ENCODE peak calls at places on chromosomes 4 and X, in eight cellular contexts. A is mammary epithelial cell, M is neural progenitor cell, B is PC-9, L is fibroblast of lung, I is PC-3, C is hepatocyte, E is endothelial cell of umbilical vein. G is an unnamed sample. For H3K36me3, the result is how much of the 10 kb centered on the place peaks cover.

GRCh38 chr4:105909699-105910340 is 14.5 kb downstream of the NPNT start:
- DNase-seq in A (peak), M (no peak), B (peak), L (peak), I (peak), C (peak), E (no peak), G (no peak)

GRCh38 chrX:13357925-13358324 is 38.1 kb upstream of the ATXN3L start:
- DNase-seq in A (peak), M (peak), B (no peak), L (no peak), I (no peak), C (peak), E (peak), G (no peak)

GRCh38 chrX:71579136-71579989 is 1.1 kb downstream of the GCNA start:
- DNase-seq in A (no peak), M (no peak), B (no peak), L (no peak), I (no peak), C (no peak), E (no peak), G (no peak)

GRCh38 chr4:185201983-185202962 is 1.5 kb downstream of the CFAP97 start:
- DNase-seq in A (no peak), M (peak), B (peak), L (peak), I (no peak), C (no peak), E (peak), G (peak)

GRCh38 chrX:132592880-132593279 is 104.0 kb upstream of the MBNL3 start:
- DNase-seq in A (no peak), M (peak), B (no peak), L (peak), I (no peak), C (peak), E (peak), G (no peak)

GRCh38 chr4:176753049-176753448 is 39.7 kb downstream of the VEGFC start:
- DNase-seq in A (peak), M (peak), B (no peak), L (peak), I (peak), C (no peak), E (peak), G (peak)

GRCh38 chrX:150902434-150903109 is 4.1 kb upstream of the CD99L2 start:
- DNase-seq in A (no peak), M (peak), B (no peak), L (no peak), I (no peak), C (no peak), E (no peak), G (no peak)

GRCh38 chr4:171714791-171715454 is 98.3 kb upstream of the GALNTL6 start:
- DNase-seq in A (no peak), M (no peak), B (no peak), L (no peak), I (no peak), C (no peak), E (no peak), G (no peak)

GRCh38 chrX:10178866-10179463 is 22.2 kb downstream of the CLCN4 start:
- DNase-seq in A (no peak), M (no peak), B (no peak), L (no peak), I (no peak), C (no peak), E (no peak), G (no peak)

GRCh38 chr4:2259036-2259540 is 2.8 kb downstream of the MXD4 start:
- DNase-seq in A (no peak), M (no peak), B (no peak), L (no peak), I (no peak), C (no peak), E (no peak), G (no peak)

GRCh38 chr4:159551268-159551667 is 448.4 kb downstream of the RAPGEF2 start:
- DNase-seq in A (peak), M (no peak), B (no peak), L (no peak), I (no peak), C (no peak), E (no peak), G (peak)

GRCh38 chrX:109384569-109385174 is 97.2 kb downstream of the GUCY2F start:
- DNase-seq in A (no peak), M (peak), B (no peak), L (peak), I (peak), C (peak), E (peak), G (no peak)

GRCh38 chr4:114077610-114078009 is 98.2 kb upstream of the ARSJ start:
- DNase-seq in A (peak), M (no peak), B (no peak), L (peak), I (peak), C (no peak), E (peak), G (peak)

GRCh38 chrX:47452112-47452511 is 30.9 kb downstream of the ZNF41 start:
- DNase-seq in A (no peak), M (no peak), B (no peak), L (no peak), I (peak), C (no peak), E (no peak), G (no peak)

GRCh38 chr4:142534994-142535393 is 311.1 kb downstream of the INPP4B start:
- DNase-seq in A (peak), M (no peak), B (peak), L (no peak), I (peak), C (no peak), E (no peak), G (no peak)

GRCh38 chrX:124557976-124558375 is 211.6 kb downstream of the SH2D1A start:
- DNase-seq in A (no peak), M (no peak), B (no peak), L (no peak), I (no peak), C (no peak), E (no peak), G (no peak)

GRCh38 chr4:37674446-37674845 is 11.7 kb downstream of the RELL1 start:
- DNase-seq in A (no peak), M (no peak), B (no peak), L (no peak), I (no peak), C (no peak), E (peak), G (no peak)

GRCh38 chr4:15469402-15470148 is at the start of gene CC2D2A:
- DNase-seq in A (peak), M (peak), B (peak), L (peak), I (peak), C (peak), E (peak), G (peak)

GRCh38 chr4:8070751-8071718 is 87.6 kb downstream of the ABLIM2 start:
- DNase-seq in A (no peak), M (peak), B (no peak), L (no peak), I (no peak), C (no peak), E (no peak), G (no peak)

GRCh38 chr4:74114234-74114633 is 15.2 kb upstream of the CXCL2 start:
- DNase-seq in A (peak), M (no peak), B (peak), L (peak), I (peak), C (no peak), E (peak), G (peak)

GRCh38 chrX:1743105-1743504 is 128.2 kb downstream of the ASMT start:
- DNase-seq in A (no peak), M (no peak), B (no peak), L (no peak), I (no peak), C (no peak), E (no peak), G (no peak)

GRCh38 chr4:121736735-121737351 is 28.1 kb downstream of the SMIM43 start:
- DNase-seq in A (peak), M (peak), B (peak), L (peak), I (peak), C (peak), E (peak), G (peak)

GRCh38 chr4:183932576-183932975 is 27.5 kb downstream of the STOX2 start:
- DNase-seq in A (no peak), M (no peak), B (no peak), L (no peak), I (no peak), C (no peak), E (no peak), G (no peak)

GRCh38 chr4:183940807-183941310 is 35.8 kb downstream of the STOX2 start:
- DNase-seq in A (no peak), M (no peak), B (no peak), L (no peak), I (no peak), C (no peak), E (no peak), G (peak)

GRCh38 chr4:183936574-183937335 is 31.6 kb downstream of the STOX2 start:
- DNase-seq in A (peak), M (no peak), B (peak), L (no peak), I (no peak), C (no peak), E (no peak), G (no peak)

GRCh38 chr4:183936047-183936446 is 30.9 kb downstream of the STOX2 start:
- DNase-seq in A (no peak), M (peak), B (no peak), L (no peak), I (no peak), C (no peak), E (no peak), G (no peak)

DNA sequence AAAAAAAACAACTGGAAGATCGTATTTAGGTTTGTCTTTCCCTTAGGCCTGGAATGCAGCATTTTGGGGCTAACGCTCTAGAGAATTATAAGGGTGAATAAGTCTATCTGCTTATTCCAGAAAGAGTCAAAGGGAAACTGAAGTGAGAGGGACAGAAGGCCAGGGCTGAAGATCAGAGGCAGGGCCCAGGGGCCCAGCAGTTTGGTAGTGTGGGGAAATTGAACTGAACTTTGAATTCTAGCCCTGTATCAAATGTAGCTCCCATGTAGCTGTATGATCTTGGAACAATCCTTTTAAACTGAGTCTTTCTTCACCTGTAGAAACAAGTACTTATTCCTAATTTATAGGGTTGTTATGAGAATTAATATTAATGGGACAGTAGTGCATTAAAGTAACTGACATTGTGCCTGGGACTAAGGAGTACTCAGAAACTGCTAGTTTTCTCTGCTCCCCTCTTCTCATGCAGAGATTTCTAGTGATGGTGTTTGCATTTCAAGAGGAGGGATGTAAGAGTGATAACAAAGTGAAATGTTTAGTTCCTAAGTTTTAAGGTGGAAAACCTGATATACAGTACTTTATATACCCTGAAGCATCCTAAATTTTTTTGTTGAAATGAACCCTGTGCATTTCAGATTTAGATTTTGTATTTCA is 30.4 kb downstream of the STOX2 start:
- DNase-seq in A (no peak), M (no peak), B (no peak), L (no peak), I (no peak), C (no peak), E (no peak), G (no peak)
- TF ChIP-seq EZH2 in A (no peak), M (no peak), B (no peak), L (no peak), I (no peak), C (no peak), E (no peak), G (no peak)

GRCh38 chr4:84672177-84672576 is 89.2 kb downstream of the CDS1 start:
- DNase-seq in A (no peak), M (no peak), B (no peak), L (no peak), I (no peak), C (no peak), E (no peak), G (no peak)
- H3K36me3 ChIP-seq in A (under half), M (under half), B (under half), L (under half), I (under half), C (under half), E (under half), G (under half)

GRCh38 chr4:90246841-90247240 is 119.6 kb downstream of the CCSER1 start:
- DNase-seq in A (peak), M (no peak), B (no peak), L (no peak), I (peak), C (no peak), E (no peak), G (no peak)
- TF ChIP-seq CTCF in A (no peak), M (no peak), B (no peak), L (no peak), I (no peak), C (no peak), E (no peak), G (no peak)

DNA sequence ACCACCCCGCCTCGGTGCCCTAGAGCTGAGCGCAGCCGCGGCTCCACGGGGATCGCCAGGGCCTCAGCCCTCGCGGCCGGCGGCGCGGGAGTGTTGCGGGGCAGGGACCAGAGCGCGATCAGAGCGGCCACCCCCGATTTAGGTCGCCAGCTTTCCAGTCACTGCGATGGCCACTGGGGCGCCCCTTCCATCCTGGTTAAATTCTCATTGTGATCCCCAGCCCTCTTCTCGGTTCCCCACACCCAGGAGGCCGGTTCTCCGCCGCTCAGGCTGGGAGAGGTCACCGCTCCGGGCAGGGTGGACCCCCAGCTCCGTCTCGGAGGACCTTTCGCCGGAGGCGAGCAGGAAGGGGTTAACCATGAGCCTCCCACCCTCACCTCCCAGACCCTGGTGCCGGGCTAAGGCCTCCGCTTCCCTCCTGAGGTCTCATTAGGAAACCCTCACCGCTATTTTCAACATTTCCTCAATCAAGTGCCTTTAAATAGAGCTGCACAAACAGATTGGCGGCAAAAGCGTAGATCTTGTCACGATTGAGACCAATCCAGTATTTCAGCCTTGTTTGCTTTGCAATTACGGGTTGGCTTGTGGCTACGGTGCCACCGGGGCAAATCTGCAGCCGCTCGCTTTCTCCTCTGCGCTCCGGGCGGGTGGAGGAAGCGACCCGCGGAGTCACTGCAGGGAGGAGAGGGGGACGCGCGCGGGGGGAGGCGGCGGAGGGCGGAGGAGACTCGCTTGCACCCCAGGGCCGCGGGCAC is 8.3 kb upstream of the HAND2 start:
- DNase-seq in A (no peak), M (peak), B (no peak), L (no peak), I (no peak), C (no peak), E (no peak), G (no peak)
- TF ChIP-seq EZH2 in A (no peak), M (peak), B (no peak), L (peak), I (no peak), C (peak), E (peak), G (peak)

GRCh38 chr4:3510481-3510880 is 21.7 kb downstream of the LRPAP1 start:
- DNase-seq in A (no peak), M (no peak), B (no peak), L (no peak), I (no peak), C (no peak), E (no peak), G (no peak)
- H3K36me3 ChIP-seq in A (under half), M (under half), B (under half), L (under half), I (under half), C (under half), E (under half), G (under half)

GRCh38 chr4:98055800-98056501 is 87.3 kb downstream of the STPG2 start:
- DNase-seq in A (peak), M (no peak), B (no peak), L (no peak), I (no peak), C (no peak), E (no peak), G (no peak)
- TF ChIP-seq CTCF in A (no peak), M (no peak), B (no peak), L (no peak), I (no peak), C (no peak), E (no peak), G (no peak)

GRCh38 chr4:56655627-56656345 is 25.3 kb downstream of the HOPX start:
- DNase-seq in A (no peak), M (peak), B (no peak), L (no peak), I (no peak), C (peak), E (peak), G (no peak)

GRCh38 chr4:56653461-56654237 is 27.4 kb downstream of the HOPX start:
- DNase-seq in A (no peak), M (no peak), B (no peak), L (no peak), I (peak), C (no peak), E (peak), G (no peak)

GRCh38 chr4:56656346-56656643 is 24.8 kb downstream of the HOPX start:
- DNase-seq in A (no peak), M (peak), B (no peak), L (peak), I (no peak), C (peak), E (peak), G (no peak)

GRCh38 chr4:56654238-56654632 is 26.9 kb downstream of the HOPX start:
- DNase-seq in A (no peak), M (no peak), B (no peak), L (no peak), I (peak), C (no peak), E (no peak), G (peak)

DNA sequence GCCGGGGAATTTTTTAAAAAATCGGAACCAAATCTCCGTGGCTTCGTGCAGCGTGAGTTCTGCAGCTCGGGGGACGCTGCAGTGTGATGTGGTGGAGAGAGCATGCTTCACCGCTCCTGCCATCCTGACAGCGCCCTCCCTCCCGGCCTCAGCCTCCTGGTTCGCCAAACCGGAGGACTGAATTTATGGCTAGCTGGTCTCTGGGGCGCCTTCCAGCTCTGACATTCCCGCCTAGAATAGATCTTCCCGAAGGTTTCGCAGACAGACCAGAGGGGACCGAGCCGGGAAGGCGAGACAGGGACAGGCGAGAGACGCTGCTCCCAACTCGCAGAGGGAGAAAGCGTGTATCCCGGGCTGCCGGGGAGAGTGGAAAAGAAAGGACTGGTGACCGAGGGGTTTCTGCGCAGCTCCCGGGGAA is 25.9 kb downstream of the HOPX start:
- DNase-seq in A (no peak), M (peak), B (no peak), L (peak), I (peak), C (peak), E (no peak), G (peak)
- TF ChIP-seq EZH2 in A (peak), M (no peak), B (no peak), L (no peak), I (no peak), C (peak), E (no peak), G (no peak)

GRCh38 chr4:84737656-84738055 is 154.7 kb downstream of the CDS1 start:
- DNase-seq in A (no peak), M (no peak), B (no peak), L (no peak), I (no peak), C (no peak), E (no peak), G (no peak)

GRCh38 chr4:84738622-84739021 is 155.7 kb downstream of the CDS1 start:
- DNase-seq in A (no peak), M (no peak), B (no peak), L (no peak), I (no peak), C (no peak), E (no peak), G (no peak)

DNA sequence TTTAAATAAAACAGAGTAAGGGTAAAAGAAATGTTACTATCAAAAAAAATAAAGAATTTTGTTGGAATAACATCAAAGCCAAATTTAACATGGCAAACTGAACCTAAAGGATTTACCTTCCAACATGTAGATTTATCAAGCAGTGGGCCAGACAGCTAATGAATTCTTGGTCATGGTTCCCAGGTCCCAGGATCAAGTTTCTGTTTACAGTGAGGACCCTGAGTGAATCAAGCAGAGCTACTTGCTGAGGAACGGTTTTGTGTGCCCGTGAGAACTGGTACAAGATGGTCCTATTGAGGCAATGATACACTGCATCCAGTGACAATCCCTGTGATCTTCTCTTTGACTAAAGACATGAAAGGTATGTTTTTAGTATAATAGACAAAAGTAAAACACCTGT is 157.1 kb downstream of the CDS1 start:
- DNase-seq in A (no peak), M (no peak), B (no peak), L (no peak), I (no peak), C (no peak), E (no peak), G (no peak)
- H3K36me3 ChIP-seq in A (under half), M (under half), B (under half), L (under half), I (under half), C (under half), E (under half), G (under half)

GRCh38 chr4:140150886-140151699 is 2.9 kb downstream of the MAML3 start:
- DNase-seq in A (peak), M (peak), B (peak), L (peak), I (peak), C (peak), E (peak), G (peak)

GRCh38 chr4:140151700-140152014 is 2.3 kb downstream of the MAML3 start:
- DNase-seq in A (peak), M (peak), B (peak), L (peak), I (peak), C (peak), E (peak), G (peak)

GRCh38 chr4:140149851-140150635 is 3.9 kb downstream of the MAML3 start:
- DNase-seq in A (peak), M (peak), B (peak), L (peak), I (peak), C (peak), E (peak), G (peak)

GRCh38 chr4:140152015-140152703 is 1.8 kb downstream of the MAML3 start:
- DNase-seq in A (no peak), M (peak), B (no peak), L (no peak), I (peak), C (peak), E (no peak), G (no peak)

DNA sequence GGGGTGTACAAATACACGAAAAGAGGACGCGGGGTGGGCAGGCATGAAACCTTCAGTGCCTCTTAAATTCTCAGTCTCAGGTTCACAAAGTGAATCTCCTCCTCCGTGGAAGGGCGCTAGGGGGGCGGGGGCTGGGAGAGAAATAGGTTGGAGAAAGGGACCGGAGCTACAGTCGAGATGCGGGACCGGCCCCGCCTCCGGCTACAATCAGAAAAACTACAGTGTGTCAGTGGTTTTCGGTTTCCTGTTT is 3.4 kb downstream of the MAML3 start:
- DNase-seq in A (peak), M (no peak), B (no peak), L (no peak), I (no peak), C (no peak), E (no peak), G (no peak)
- TF ChIP-seq CTCF in A (no peak), M (no peak), B (no peak), L (no peak), I (no peak), C (no peak), E (no peak), G (no peak)